ENCODE peak calls at places on chromosomes 6 and 20, in ten cellular contexts. One of them, this sample, is unnamed.

GRCh38 chr6:90175627-90176538 is 120.8 kb downstream of the BACH2 start:
- DNase-seq in CD8-positive, alpha-beta memory T cell: no peak
- DNase-seq in CD4-positive, alpha-beta T cell: no peak
- DNase-seq in body of pancreas: no peak
- DNase-seq in mammary epithelial cell: peak; percentile 94
- DNase-seq in lower lobe of right lung: no peak
- DNase-seq in H9: no peak
- DNase-seq in HCT116: no peak
- DNase-seq in IMR-90: no peak
- DNase-seq in ascending aorta: peak; percentile 75
- DNase-seq in this sample: no peak

GRCh38 chr6:126020305-126021050 is 34.1 kb downstream of the TRMT11 start:
- DNase-seq in CD8-positive, alpha-beta memory T cell: no peak
- DNase-seq in CD4-positive, alpha-beta T cell: no peak
- DNase-seq in body of pancreas: no peak
- DNase-seq in mammary epithelial cell: no peak
- DNase-seq in lower lobe of right lung: no peak
- DNase-seq in H9: no peak
- DNase-seq in HCT116: no peak
- DNase-seq in IMR-90: peak; percentile 25
- DNase-seq in ascending aorta: no peak
- DNase-seq in this sample: no peak

GRCh38 chr6:149450679-149451360 is 34.0 kb downstream of the ZC3H12D start:
- DNase-seq in CD8-positive, alpha-beta memory T cell: no peak
- DNase-seq in CD4-positive, alpha-beta T cell: no peak
- DNase-seq in body of pancreas: peak; percentile 23
- DNase-seq in mammary epithelial cell: no peak
- DNase-seq in lower lobe of right lung: peak; percentile 68
- DNase-seq in H9: no peak
- DNase-seq in HCT116: no peak
- DNase-seq in IMR-90: no peak
- DNase-seq in ascending aorta: peak; percentile 68
- DNase-seq in this sample: no peak

GRCh38 chr20:57661201-57662027 is 41.2 kb upstream of the ZBP1 start:
- DNase-seq in CD8-positive, alpha-beta memory T cell: no peak
- DNase-seq in CD4-positive, alpha-beta T cell: no peak
- DNase-seq in body of pancreas: no peak
- DNase-seq in mammary epithelial cell: no peak
- DNase-seq in lower lobe of right lung: peak; percentile 46
- DNase-seq in H9: peak; percentile 22
- DNase-seq in HCT116: no peak
- DNase-seq in IMR-90: no peak
- DNase-seq in ascending aorta: peak; percentile 70
- DNase-seq in this sample: no peak

GRCh38 chr20:44594730-44595129 is 12.4 kb downstream of the PKIG start:
- DNase-seq in CD8-positive, alpha-beta memory T cell: no peak
- DNase-seq in CD4-positive, alpha-beta T cell: no peak
- DNase-seq in body of pancreas: no peak
- DNase-seq in mammary epithelial cell: peak; percentile 56
- DNase-seq in lower lobe of right lung: no peak
- DNase-seq in H9: no peak
- DNase-seq in HCT116: no peak
- DNase-seq in IMR-90: peak; percentile 96
- DNase-seq in ascending aorta: no peak
- DNase-seq in this sample: no peak

GRCh38 chr6:71289039-71289801 is 609 bp downstream of the OGFRL1 start:
- DNase-seq in CD8-positive, alpha-beta memory T cell: peak; percentile 29
- DNase-seq in CD4-positive, alpha-beta T cell: no peak
- DNase-seq in body of pancreas: peak; percentile 24
- DNase-seq in mammary epithelial cell: no peak
- DNase-seq in lower lobe of right lung: peak; percentile 60
- DNase-seq in H9: peak; percentile 43
- DNase-seq in HCT116: no peak
- DNase-seq in IMR-90: no peak
- DNase-seq in ascending aorta: peak; percentile 74
- DNase-seq in this sample: no peak

GRCh38 chr6:1472643-1473042 is 83.3 kb downstream of the FOXF2 start:
- DNase-seq in CD8-positive, alpha-beta memory T cell: no peak
- DNase-seq in CD4-positive, alpha-beta T cell: no peak
- DNase-seq in body of pancreas: no peak
- DNase-seq in mammary epithelial cell: no peak
- DNase-seq in lower lobe of right lung: no peak
- DNase-seq in H9: no peak
- DNase-seq in HCT116: no peak
- DNase-seq in IMR-90: no peak
- DNase-seq in ascending aorta: no peak
- DNase-seq in this sample: no peak

GRCh38 chr6:113102761-113103160 is 754.4 kb upstream of the MARCKS start:
- DNase-seq in CD8-positive, alpha-beta memory T cell: no peak
- DNase-seq in CD4-positive, alpha-beta T cell: no peak
- DNase-seq in body of pancreas: no peak
- DNase-seq in mammary epithelial cell: no peak
- DNase-seq in lower lobe of right lung: no peak
- DNase-seq in H9: no peak
- DNase-seq in HCT116: no peak
- DNase-seq in IMR-90: peak; percentile 64
- DNase-seq in ascending aorta: no peak
- DNase-seq in this sample: no peak

GRCh38 chr20:36070451-36070850 is 84.1 kb upstream of the EPB41L1 start:
- DNase-seq in CD8-positive, alpha-beta memory T cell: no peak
- DNase-seq in CD4-positive, alpha-beta T cell: no peak
- DNase-seq in body of pancreas: no peak
- DNase-seq in mammary epithelial cell: no peak
- DNase-seq in lower lobe of right lung: no peak
- DNase-seq in H9: peak; percentile 35
- DNase-seq in HCT116: no peak
- DNase-seq in IMR-90: no peak
- DNase-seq in ascending aorta: no peak
- DNase-seq in this sample: peak; percentile 42

GRCh38 chr20:4728121-4728520 is 6.4 kb downstream of the PRND start:
- DNase-seq in CD8-positive, alpha-beta memory T cell: no peak
- DNase-seq in CD4-positive, alpha-beta T cell: no peak
- DNase-seq in body of pancreas: no peak
- DNase-seq in mammary epithelial cell: peak; percentile 23
- DNase-seq in lower lobe of right lung: no peak
- DNase-seq in H9: no peak
- DNase-seq in HCT116: no peak
- DNase-seq in IMR-90: peak; percentile 32
- DNase-seq in ascending aorta: no peak
- DNase-seq in this sample: no peak

GRCh38 chr6:11277275-11278206 is 45.1 kb upstream of the NEDD9 start:
- DNase-seq in CD8-positive, alpha-beta memory T cell: no peak
- DNase-seq in CD4-positive, alpha-beta T cell: no peak
- DNase-seq in body of pancreas: no peak
- DNase-seq in mammary epithelial cell: peak; percentile 73
- DNase-seq in lower lobe of right lung: no peak
- DNase-seq in H9: peak; percentile 60
- DNase-seq in HCT116: no peak
- DNase-seq in IMR-90: peak; percentile 82
- DNase-seq in ascending aorta: no peak
- DNase-seq in this sample: no peak

GRCh38 chr6:158322400-158322723 is 10.1 kb downstream of the TULP4 start:
- DNase-seq in CD8-positive, alpha-beta memory T cell: no peak
- DNase-seq in CD4-positive, alpha-beta T cell: no peak
- DNase-seq in body of pancreas: no peak
- DNase-seq in mammary epithelial cell: no peak
- DNase-seq in lower lobe of right lung: no peak
- DNase-seq in H9: no peak
- DNase-seq in HCT116: no peak
- DNase-seq in IMR-90: no peak
- DNase-seq in ascending aorta: no peak
- DNase-seq in this sample: no peak
- H3K27ac ChIP-seq in CD8-positive, alpha-beta memory T cell: no peak overlapping the region
- H3K27ac ChIP-seq in CD4-positive, alpha-beta T cell: no peak overlapping the region
- H3K27ac ChIP-seq in body of pancreas: peak overlapping the region; percentile 66
- H3K27ac ChIP-seq in mammary epithelial cell: peak overlapping the region; percentile 31
- H3K27ac ChIP-seq in lower lobe of right lung: no peak overlapping the region
- H3K27ac ChIP-seq in H9: no peak overlapping the region
- H3K27ac ChIP-seq in HCT116: no peak overlapping the region
- H3K27ac ChIP-seq in IMR-90: no peak overlapping the region
- H3K27ac ChIP-seq in ascending aorta: no peak overlapping the region
- H3K27ac ChIP-seq in this sample: peak overlapping the region; percentile 82

GRCh38 chr20:62137092-62137384 is 6.2 kb downstream of the PSMA7 start:
- DNase-seq in CD8-positive, alpha-beta memory T cell: no peak
- DNase-seq in CD4-positive, alpha-beta T cell: no peak
- DNase-seq in body of pancreas: no peak
- DNase-seq in mammary epithelial cell: no peak
- DNase-seq in lower lobe of right lung: no peak
- DNase-seq in H9: no peak
- DNase-seq in HCT116: no peak
- DNase-seq in IMR-90: no peak
- DNase-seq in ascending aorta: no peak
- DNase-seq in this sample: no peak
- H3K27ac ChIP-seq in CD8-positive, alpha-beta memory T cell: no peak overlapping the region
- H3K27ac ChIP-seq in CD4-positive, alpha-beta T cell: no peak overlapping the region
- H3K27ac ChIP-seq in body of pancreas: no peak overlapping the region
- H3K27ac ChIP-seq in mammary epithelial cell: no peak overlapping the region
- H3K27ac ChIP-seq in lower lobe of right lung: no peak overlapping the region
- H3K27ac ChIP-seq in H9: no peak overlapping the region
- H3K27ac ChIP-seq in HCT116: no peak overlapping the region
- H3K27ac ChIP-seq in IMR-90: no peak overlapping the region
- H3K27ac ChIP-seq in ascending aorta: no peak overlapping the region
- H3K27ac ChIP-seq in this sample: no peak overlapping the region

GRCh38 chr20:25250508-25250907 is 2.6 kb downstream of the PYGB start:
- DNase-seq in CD8-positive, alpha-beta memory T cell: no peak
- DNase-seq in CD4-positive, alpha-beta T cell: no peak
- DNase-seq in body of pancreas: no peak
- DNase-seq in mammary epithelial cell: no peak
- DNase-seq in lower lobe of right lung: no peak
- DNase-seq in H9: no peak
- DNase-seq in HCT116: no peak
- DNase-seq in IMR-90: peak; percentile 18
- DNase-seq in ascending aorta: peak; percentile 51
- DNase-seq in this sample: peak; percentile 39
- H3K27ac ChIP-seq in CD8-positive, alpha-beta memory T cell: no peak overlapping the region
- H3K27ac ChIP-seq in CD4-positive, alpha-beta T cell: no peak overlapping the region
- H3K27ac ChIP-seq in body of pancreas: no peak overlapping the region
- H3K27ac ChIP-seq in mammary epithelial cell: peak overlapping the region; percentile 30
- H3K27ac ChIP-seq in lower lobe of right lung: no peak overlapping the region
- H3K27ac ChIP-seq in H9: no peak overlapping the region
- H3K27ac ChIP-seq in HCT116: no peak overlapping the region
- H3K27ac ChIP-seq in IMR-90: no peak overlapping the region
- H3K27ac ChIP-seq in ascending aorta: peak overlapping the region; percentile 49
- H3K27ac ChIP-seq in this sample: no peak overlapping the region

GRCh38 chr6:31690231-31691077 is 9.6 kb upstream of the LY6G5C start:
- DNase-seq in CD8-positive, alpha-beta memory T cell: no peak
- DNase-seq in CD4-positive, alpha-beta T cell: no peak
- DNase-seq in body of pancreas: no peak
- DNase-seq in mammary epithelial cell: no peak
- DNase-seq in lower lobe of right lung: no peak
- DNase-seq in H9: no peak
- DNase-seq in HCT116: no peak
- DNase-seq in IMR-90: no peak
- DNase-seq in ascending aorta: no peak
- DNase-seq in this sample: peak; percentile 68
- H3K27ac ChIP-seq in CD8-positive, alpha-beta memory T cell: peak overlapping the region; percentile 68
- H3K27ac ChIP-seq in CD4-positive, alpha-beta T cell: no peak overlapping the region
- H3K27ac ChIP-seq in body of pancreas: no peak overlapping the region
- H3K27ac ChIP-seq in mammary epithelial cell: no peak overlapping the region
- H3K27ac ChIP-seq in lower lobe of right lung: peak overlapping the region; percentile 33
- H3K27ac ChIP-seq in H9: no peak overlapping the region
- H3K27ac ChIP-seq in HCT116: peak overlapping the region; percentile 23
- H3K27ac ChIP-seq in IMR-90: no peak overlapping the region
- H3K27ac ChIP-seq in ascending aorta: no peak overlapping the region
- H3K27ac ChIP-seq in this sample: peak overlapping the region; percentile 77

This sample was measured in caudate nucleus.